ENCODE peak calls at places on chromosomes 6 and 20, in eight cellular contexts. Q is cardiac muscle cell, E is ovary, W is fibroblast of lung, P is pancreas, R is esophagus squamous epithelium, B is right lobe of liver, D is A549. V is an unnamed sample.

GRCh38 chr6:168301648-168302398 is 17.8 kb downstream of the DACT2 start:
- DNase-seq in Q (no peak), E (no peak), W (no peak), P (no peak), R (no peak), B (peak), D (peak), V (no peak)

GRCh38 chr6:11848852-11849731 is 70.5 kb upstream of the ADTRP start:
- DNase-seq in Q (no peak), E (no peak), W (peak), P (no peak), R (no peak), B (no peak), D (no peak), V (no peak)

GRCh38 chr6:145349950-145350510 is 385.3 kb downstream of the EPM2A start:
- DNase-seq in Q (peak), E (no peak), W (no peak), P (no peak), R (no peak), B (no peak), D (no peak), V (no peak)

GRCh38 chr20:37319120-37319717 is 26.7 kb upstream of the SRC start:
- DNase-seq in Q (no peak), E (no peak), W (peak), P (no peak), R (no peak), B (no peak), D (no peak), V (no peak)

GRCh38 chr6:104855507-104855906 is 4.2 kb downstream of the HACE1 start:
- DNase-seq in Q (no peak), E (no peak), W (peak), P (no peak), R (no peak), B (no peak), D (no peak), V (no peak)

GRCh38 chr6:117840541-117840983 is 66.5 kb upstream of the SLC35F1 start:
- DNase-seq in Q (peak), E (no peak), W (peak), P (no peak), R (no peak), B (no peak), D (peak), V (no peak)

GRCh38 chr6:122736606-122737005 is 42.9 kb upstream of the FABP7 start:
- DNase-seq in Q (no peak), E (no peak), W (no peak), P (no peak), R (no peak), B (no peak), D (no peak), V (no peak)

GRCh38 chr6:70119218-70119835 is 183.6 kb downstream of the COL9A1 start:
- DNase-seq in Q (no peak), E (no peak), W (no peak), P (peak), R (no peak), B (peak), D (no peak), V (no peak)

GRCh38 chr6:132259070-132259469 is 142.2 kb downstream of the MOXD1 start:
- DNase-seq in Q (no peak), E (no peak), W (peak), P (no peak), R (no peak), B (no peak), D (peak), V (no peak)

GRCh38 chr6:28802417-28803336 is 121.1 kb downstream of the TRIM27 start:
- DNase-seq in Q (no peak), E (no peak), W (peak), P (no peak), R (no peak), B (no peak), D (no peak), V (no peak)

GRCh38 chr20:45279992-45280391 is 25.6 kb upstream of the SLPI start:
- DNase-seq in Q (no peak), E (no peak), W (no peak), P (no peak), R (no peak), B (no peak), D (no peak), V (no peak)

GRCh38 chr6:72619883-72620696 is 1.8 kb upstream of the KCNQ5 start:
- DNase-seq in Q (peak), E (peak), W (peak), P (no peak), R (no peak), B (peak), D (no peak), V (no peak)

GRCh38 chr6:110392727-110393126 is 22.6 kb downstream of the DDO start:
- DNase-seq in Q (no peak), E (no peak), W (no peak), P (no peak), R (no peak), B (no peak), D (no peak), V (no peak)

GRCh38 chr6:1047926-1048595 is 263.8 kb upstream of the FOXQ1 start:
- DNase-seq in Q (no peak), E (no peak), W (no peak), P (no peak), R (no peak), B (no peak), D (no peak), V (no peak)

GRCh38 chr6:160791459-160791858 is 89.4 kb downstream of the PLG start:
- DNase-seq in Q (no peak), E (no peak), W (no peak), P (no peak), R (no peak), B (no peak), D (no peak), V (no peak)

GRCh38 chr20:46207031-46207549 is 89.0 kb downstream of the CD40 start:
- DNase-seq in Q (no peak), E (peak), W (no peak), P (no peak), R (no peak), B (no peak), D (no peak), V (no peak)

GRCh38 chr6:74070091-74070490 is 374.1 kb downstream of the CD109 start:
- DNase-seq in Q (no peak), E (no peak), W (peak), P (no peak), R (no peak), B (no peak), D (no peak), V (no peak)

GRCh38 chr6:127641905-127642304 is 64.9 kb downstream of the C6orf58 start:
- DNase-seq in Q (peak), E (no peak), W (peak), P (no peak), R (no peak), B (no peak), D (peak), V (peak)
- TF ChIP-seq CTCF in Q (peak), E (no peak), W (peak), P (peak), R (peak), B (peak), D (peak), V (peak)

GRCh38 chr6:22008248-22008836 is 288.5 kb downstream of the PRL start:
- DNase-seq in Q (no peak), E (no peak), W (peak), P (no peak), R (no peak), B (no peak), D (no peak), V (no peak)
- H3K27ac ChIP-seq in Q (no peak), E (no peak), W (no peak), P (no peak), R (no peak), B (no peak), D (no peak), V (no peak)

DNA sequence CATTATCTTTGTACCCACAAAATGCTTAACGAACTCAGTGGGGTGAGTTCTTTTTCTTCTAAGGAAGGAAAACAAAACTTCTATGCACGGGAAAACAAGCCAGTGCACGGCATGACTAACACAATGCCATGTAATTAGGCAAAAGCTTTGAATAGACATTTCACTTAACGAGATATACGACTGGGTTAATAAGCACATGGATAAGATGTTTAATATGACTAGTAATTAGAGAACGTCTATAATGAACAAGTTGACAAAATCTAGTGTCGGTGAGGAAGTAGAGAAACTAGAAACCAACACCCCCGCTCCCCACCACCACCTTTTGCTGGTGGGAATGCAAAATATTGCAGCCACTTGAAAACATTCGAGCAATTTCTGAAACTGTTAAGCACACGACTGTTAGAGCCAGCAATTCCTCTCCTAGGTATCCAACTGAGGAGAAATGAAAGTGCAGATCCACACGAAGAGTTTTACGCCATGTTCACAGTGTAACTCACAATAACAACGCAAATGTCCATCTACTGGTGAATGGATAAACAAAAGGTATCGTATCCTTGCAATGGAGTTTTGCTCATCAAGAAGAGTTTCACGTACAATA is 644.8 kb upstream of the AGPAT4 start:
- DNase-seq in Q (no peak), E (no peak), W (no peak), P (no peak), R (no peak), B (no peak), D (no peak), V (no peak)
- H3K4me3 ChIP-seq in Q (no peak), E (no peak), W (no peak), P (no peak), R (no peak), B (no peak), D (peak), V (no peak)

GRCh38 chr6:115945806-115946205 is 114.9 kb downstream of the FRK start:
- DNase-seq in Q (no peak), E (no peak), W (no peak), P (no peak), R (no peak), B (no peak), D (no peak), V (no peak)
- TF ChIP-seq CTCF in Q (no peak), E (no peak), W (no peak), P (no peak), R (no peak), B (no peak), D (no peak), V (no peak)

DNA sequence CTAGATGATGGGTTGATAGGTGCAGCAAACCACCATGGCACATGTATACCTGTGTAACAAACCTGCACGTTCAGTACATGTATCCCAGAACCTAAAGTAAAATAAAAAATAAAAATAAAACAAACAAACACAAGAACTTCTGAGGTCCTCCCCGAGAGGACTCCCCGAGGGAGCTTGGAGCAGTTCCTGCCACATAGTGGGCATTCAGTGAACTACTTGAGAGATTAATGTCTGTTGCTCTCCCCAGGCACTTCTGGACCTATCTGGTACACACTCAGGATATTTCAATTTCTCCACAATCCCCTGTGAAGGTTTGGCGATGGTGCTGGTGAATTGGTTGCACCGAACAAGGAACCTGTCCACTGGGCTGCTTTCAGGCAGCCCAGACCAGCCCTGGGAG is 311.2 kb downstream of the ESR1 start:
- DNase-seq in Q (no peak), E (no peak), W (no peak), P (no peak), R (no peak), B (no peak), D (no peak), V (no peak)
- H3K27ac ChIP-seq in Q (no peak), E (no peak), W (no peak), P (no peak), R (no peak), B (no peak), D (no peak), V (no peak)

GRCh38 chr6:17712573-17712972 is 5.8 kb upstream of the NUP153 start:
- DNase-seq in Q (no peak), E (no peak), W (no peak), P (no peak), R (no peak), B (no peak), D (no peak), V (peak)

GRCh38 chr6:17714879-17715860 is 8.4 kb upstream of the NUP153 start:
- DNase-seq in Q (no peak), E (no peak), W (peak), P (no peak), R (no peak), B (no peak), D (peak), V (peak)

GRCh38 chr6:17709476-17709875 is 2.8 kb upstream of the NUP153 start:
- DNase-seq in Q (no peak), E (no peak), W (no peak), P (no peak), R (no peak), B (no peak), D (no peak), V (no peak)

GRCh38 chr6:17710331-17710730 is 3.6 kb upstream of the NUP153 start:
- DNase-seq in Q (no peak), E (no peak), W (peak), P (no peak), R (no peak), B (no peak), D (no peak), V (peak)

GRCh38 chr6:17714177-17714576 is 7.5 kb upstream of the NUP153 start:
- DNase-seq in Q (no peak), E (no peak), W (peak), P (no peak), R (no peak), B (no peak), D (no peak), V (no peak)
- H3K4me3 ChIP-seq in Q (no peak), E (no peak), W (no peak), P (no peak), R (no peak), B (no peak), D (no peak), V (no peak)

DNA sequence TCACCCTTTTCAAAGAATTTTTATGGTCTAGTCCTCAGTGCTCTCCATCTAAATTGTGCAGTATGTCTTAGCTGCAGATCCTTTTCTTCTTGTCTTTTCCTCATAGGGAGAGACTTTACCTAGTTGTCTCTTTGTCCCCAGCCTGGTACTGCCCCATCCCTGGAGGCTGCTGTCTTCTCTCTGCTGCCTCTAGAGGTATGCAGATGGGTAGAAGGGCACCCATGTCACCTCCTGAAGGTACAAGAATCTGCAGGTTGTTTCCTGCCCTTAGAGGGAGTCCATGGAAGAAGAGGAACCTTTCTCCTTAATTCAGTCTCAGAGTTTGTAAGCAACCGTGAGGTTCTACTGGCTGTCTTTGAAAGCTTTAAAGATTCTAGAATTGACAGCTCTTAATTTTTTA is 39.1 kb downstream of the MCM8 start:
- DNase-seq in Q (no peak), E (no peak), W (no peak), P (no peak), R (no peak), B (no peak), D (peak), V (no peak)
- TF ChIP-seq CTCF in Q (no peak), E (no peak), W (no peak), P (no peak), R (no peak), B (no peak), D (peak), V (no peak)

GRCh38 chr6:79338493-79338892 is 104.0 kb upstream of the HMGN3 start:
- DNase-seq in Q (no peak), E (no peak), W (no peak), P (no peak), R (no peak), B (no peak), D (no peak), V (no peak)

GRCh38 chr6:79330723-79331122 is 96.2 kb upstream of the HMGN3 start:
- DNase-seq in Q (no peak), E (no peak), W (peak), P (no peak), R (no peak), B (no peak), D (no peak), V (no peak)

GRCh38 chr6:79334674-79335073 is 100.2 kb upstream of the HMGN3 start:
- DNase-seq in Q (no peak), E (no peak), W (no peak), P (no peak), R (no peak), B (no peak), D (no peak), V (no peak)

GRCh38 chr6:79335133-79335674 is 100.7 kb upstream of the HMGN3 start:
- DNase-seq in Q (no peak), E (no peak), W (no peak), P (no peak), R (no peak), B (no peak), D (no peak), V (no peak)
- H3K27ac ChIP-seq in Q (no peak), E (no peak), W (no peak), P (no peak), R (peak), B (no peak), D (no peak), V (no peak)

GRCh38 chr6:157035576-157035975 is 258.4 kb downstream of the ARID1B start:
- DNase-seq in Q (no peak), E (no peak), W (no peak), P (no peak), R (no peak), B (no peak), D (no peak), V (no peak)
- H3K4me3 ChIP-seq in Q (no peak), E (no peak), W (no peak), P (no peak), R (no peak), B (no peak), D (no peak), V (no peak)

DNA sequence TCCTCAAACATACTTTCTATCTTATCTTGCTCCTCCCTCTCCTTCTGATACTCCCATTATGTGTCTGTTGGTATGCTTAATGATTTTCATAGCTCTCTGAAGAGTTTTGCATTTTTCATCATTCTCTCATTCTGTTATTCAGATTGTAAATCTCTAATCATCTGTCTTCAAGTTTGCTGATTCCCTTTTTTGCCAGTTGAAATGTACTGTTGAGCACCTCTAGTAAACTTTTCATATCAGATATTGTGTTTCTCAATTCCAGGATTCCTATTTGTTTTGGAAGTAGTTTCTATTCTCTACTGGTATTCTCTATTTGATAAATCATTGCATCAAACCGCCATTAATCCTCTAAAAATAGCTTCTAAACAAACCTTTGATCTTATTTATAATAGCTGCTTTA is 387.7 kb downstream of the PAX1 start:
- DNase-seq in Q (no peak), E (no peak), W (no peak), P (no peak), R (no peak), B (no peak), D (no peak), V (no peak)
- TF ChIP-seq CTCF in Q (no peak), E (no peak), W (no peak), P (no peak), R (no peak), B (no peak), D (no peak), V (no peak)

V was measured in AG04450.